ENCODE peak calls at places on chromosomes 5 and 9, in seven cellular contexts. S is prostate gland, O is uterus, G is spleen, D is lung, C is IMR-90, Y is SJSA1. X is an unnamed sample. For H3K27me3 and H3K4me1, the result is how much of the 10 kb centered on the place peaks cover.

GRCh38 chr5:19903611-19904010 is 84.4 kb downstream of the CDH18 start:
- DNase-seq in O (no peak), G (no peak), C (no peak), Y (no peak), D (no peak), S (no peak), X (no peak)

GRCh38 chr5:172713113-172713808 is 57.7 kb downstream of the DUSP1 start:
- DNase-seq in G (peak), S (peak), Y (peak), C (no peak), O (peak), D (peak), X (peak)

GRCh38 chr9:96417051-96417586 is 1.1 kb downstream of the ZNF367 start:
- DNase-seq in G (peak), Y (peak), O (peak), C (peak), S (peak), D (peak), X (peak)

GRCh38 chr5:126801992-126802294 is 25.0 kb downstream of the LMNB1 start:
- DNase-seq in C (peak), S (no peak), O (no peak), G (no peak), Y (no peak), D (no peak), X (no peak)

GRCh38 chr5:59356813-59357381 is 536.6 kb downstream of the PDE4D start:
- DNase-seq in D (peak), O (no peak), Y (no peak), G (peak), C (no peak), S (no peak), X (no peak)

GRCh38 chr5:14373685-14374084 is 207.9 kb upstream of the OTULINL start:
- DNase-seq in S (no peak), D (no peak), C (no peak), Y (no peak), O (no peak), G (no peak), X (no peak)

GRCh38 chr9:70429899-70430298 is 15.4 kb upstream of the KLF9 start:
- DNase-seq in Y (no peak), O (no peak), D (no peak), C (no peak), G (no peak), S (no peak), X (no peak)

GRCh38 chr9:134138292-134138691 is 2.4 kb downstream of the WDR5 start:
- DNase-seq in S (no peak), D (no peak), Y (no peak), O (no peak), G (no peak), C (no peak), X (peak)

GRCh38 chr9:114662081-114662989 is 4.7 kb upstream of the TEX53 start:
- DNase-seq in O (no peak), G (no peak), S (no peak), C (peak), D (peak), Y (peak), X (peak)

GRCh38 chr9:18748106-18748719 is 274.3 kb downstream of the ADAMTSL1 start:
- DNase-seq in G (no peak), O (no peak), S (no peak), D (no peak), Y (no peak), C (peak), X (peak)

GRCh38 chr5:68344447-68345111 is 129.0 kb downstream of the PIK3R1 start:
- DNase-seq in Y (no peak), C (peak), D (no peak), G (no peak), O (no peak), S (no peak), X (no peak)

GRCh38 chr5:142836048-142836447 is 65.9 kb downstream of the ARHGAP26 start:
- DNase-seq in D (no peak), C (no peak), S (no peak), O (no peak), Y (no peak), G (no peak), X (no peak)

GRCh38 chr5:149221326-149221725 is 50.3 kb upstream of the AFAP1L1 start:
- DNase-seq in Y (no peak), D (no peak), C (peak), G (no peak), S (no peak), O (no peak), X (no peak)

GRCh38 chr9:93114169-93114983 is 18.4 kb downstream of the CARD19 start:
- DNase-seq in C (no peak), G (peak), Y (no peak), O (peak), S (no peak), D (no peak), X (no peak)

GRCh38 chr9:123784513-123784912 is 145.4 kb downstream of the DENND1A start:
- DNase-seq in C (peak), S (no peak), O (no peak), D (no peak), G (no peak), Y (no peak), X (no peak)

GRCh38 chr5:139273572-139274264 is 19.8 kb upstream of the MATR3 start:
- DNase-seq in C (peak), Y (peak), O (peak), G (peak), D (peak), S (peak), X (peak)

GRCh38 chr5:79795764-79796398 is 106.2 kb downstream of the CMYA5 start:
- DNase-seq in C (no peak), Y (peak), D (no peak), O (peak), S (no peak), G (no peak), X (peak)

GRCh38 chr9:92971121-92971520 is 23.8 kb downstream of the FGD3 start:
- DNase-seq in S (no peak), C (no peak), D (peak), Y (peak), O (no peak), G (peak), X (no peak)

GRCh38 chr9:38406476-38407186 is 14.1 kb downstream of the ALDH1B1 start:
- DNase-seq in D (no peak), C (no peak), O (no peak), S (no peak), G (no peak), Y (no peak), X (peak)

GRCh38 chr5:175889910-175890684 is 18.7 kb downstream of the CPLX2 start:
- DNase-seq in Y (no peak), D (no peak), G (no peak), O (no peak), S (no peak), C (peak), X (no peak)

GRCh38 chr9:111807197-111807596 is 12.5 kb upstream of the SHOC1 start:
- DNase-seq in D (no peak), C (no peak), G (no peak), O (no peak), Y (no peak), S (no peak), X (no peak)

GRCh38 chr9:91659529-91660294 is 236.1 kb upstream of the NFIL3 start:
- DNase-seq in D (no peak), Y (no peak), C (peak), S (peak), G (no peak), O (no peak), X (no peak)

GRCh38 chr5:30121092-30121491 is 1072.4 kb upstream of the CDH6 start:
- DNase-seq in O (no peak), D (no peak), Y (no peak), C (no peak), G (no peak), S (no peak), X (no peak)

GRCh38 chr9:134621558-134622110 is 20.0 kb upstream of the COL5A1 start:
- DNase-seq in S (no peak), O (no peak), Y (no peak), C (no peak), D (no peak), G (peak), X (no peak)

GRCh38 chr5:2841208-2841607 is 89.7 kb upstream of the IRX2 start:
- DNase-seq in S (no peak), C (no peak), G (no peak), O (no peak), Y (no peak), D (no peak), X (no peak)

GRCh38 chr9:135365013-135365768 is 114.4 kb upstream of the PPP1R26 start:
- DNase-seq in Y (no peak), O (no peak), G (no peak), C (no peak), S (no peak), D (no peak), X (no peak)

GRCh38 chr9:125911861-125912260 is 164.7 kb downstream of the PBX3 start:
- DNase-seq in D (no peak), C (peak), G (no peak), O (no peak), S (no peak), Y (no peak), X (peak)

GRCh38 chr5:88675159-88675757 is 207.7 kb downstream of the MEF2C start:
- DNase-seq in O (no peak), D (no peak), S (no peak), C (no peak), Y (no peak), G (no peak), X (no peak)

GRCh38 chr5:98109561-98110006 is 663.9 kb upstream of the RGMB start:
- DNase-seq in C (peak), S (no peak), Y (peak), G (no peak), O (no peak), D (no peak), X (no peak)

GRCh38 chr5:36417668-36418067 is 116.0 kb upstream of the RANBP3L start:
- DNase-seq in Y (no peak), S (no peak), C (no peak), G (no peak), D (no peak), O (no peak), X (no peak)

GRCh38 chr5:149205625-149206523 is 64.6 kb downstream of the ABLIM3 start:
- DNase-seq in O (peak), C (peak), D (peak), S (no peak), G (no peak), Y (peak), X (peak)

GRCh38 chr9:38035873-38036272 is 33.2 kb downstream of the SHB start:
- DNase-seq in D (no peak), O (no peak), Y (peak), S (no peak), G (no peak), C (peak), X (no peak)

GRCh38 chr9:99491408-99492259 is 269.6 kb downstream of the SEC61B start:
- DNase-seq in Y (no peak), O (no peak), G (no peak), C (peak), S (no peak), D (no peak), X (no peak)

GRCh38 chr9:106888992-106889631 is 26.1 kb downstream of the ZNF462 start:
- DNase-seq in D (no peak), C (no peak), O (no peak), S (no peak), G (no peak), Y (no peak), X (no peak)
- H3K27me3 ChIP-seq in D (under half), C (under half), O (under half), S (under half), G (under half), Y (under half), X (under half)

GRCh38 chr9:121818016-121818661 is 166.7 kb downstream of the DAB2IP start:
- DNase-seq in S (no peak), Y (no peak), G (no peak), O (no peak), C (no peak), D (no peak), X (no peak)
- H3K4me1 ChIP-seq in S (under half), Y (under half), G (under half), O (under half), C (under half), D (under half), X (under half)

GRCh38 chr9:109459423-109459822 is 38.7 kb downstream of the PTPN3 start:
- DNase-seq in O (no peak), S (no peak), G (no peak), C (no peak), Y (no peak), D (no peak), X (no peak)
- H3K27me3 ChIP-seq in O (under half), S (under half), G (half or more), C (under half), Y (under half), D (under half), X (under half)

DNA sequence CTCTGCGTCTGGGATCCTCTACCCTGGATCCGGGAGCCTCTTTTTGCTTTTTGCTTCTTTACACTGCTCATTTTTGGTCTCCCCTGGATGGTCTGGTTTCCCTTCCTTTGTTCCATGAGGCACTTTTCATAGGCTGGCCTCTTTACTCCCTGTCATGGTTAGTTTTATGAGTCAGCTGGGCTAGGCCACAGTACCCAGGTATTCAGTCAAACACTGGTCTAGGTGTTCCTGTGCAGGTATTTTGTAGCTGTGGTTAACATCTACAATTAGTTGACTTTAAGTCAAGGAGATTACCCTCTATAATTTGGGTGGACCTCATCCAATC is 17.5 kb downstream of the ANKRD33B start:
- DNase-seq in C (no peak), G (no peak), S (no peak), O (no peak), Y (no peak), D (no peak), X (no peak)
- H3K4me1 ChIP-seq in C (under half), G (under half), S (under half), O (under half), Y (half or more), D (under half), X (under half)

GRCh38 chr5:178994580-178995340 is at the start of gene GRM6:
- DNase-seq in Y (peak), S (no peak), O (no peak), G (no peak), C (no peak), D (no peak), X (no peak)
- H3K27me3 ChIP-seq in Y (under half), S (under half), O (under half), G (half or more), C (under half), D (under half), X (under half)

X was measured in thyroid gland.